ENCODE peak calls at places on chromosome 1, in seven cellular contexts. C is psoas muscle, B is NCI-H2081, G is left colon, P is Calu3, O is caudate nucleus, Q is left ventricle myocardium superior. X is an unnamed sample.
A peak's percentile ranks its signal among the peaks of the same experiment; 100 is the strongest.

GRCh38 chr1:112264553-112264952 is 131.5 kb upstream of the CTTNBP2NL start:
- DNase-seq in G (no peak), O (no peak), P (no peak), Q (no peak), B (no peak), C (no peak), X (no peak)

GRCh38 chr1:163928649-163929048 is 606.9 kb downstream of the NUF2 start:
- DNase-seq in P (no peak), Q (no peak), C (no peak), B (peak; percentile 51), O (no peak), G (no peak), X (no peak)

GRCh38 chr1:225735252-225736149 is 42.1 kb upstream of the SRP9 start:
- DNase-seq in C (peak; percentile 76), Q (peak; percentile 76), O (no peak), G (peak; percentile 14), B (peak; percentile 12), P (peak; percentile 37), X (peak; percentile 97)

GRCh38 chr1:154481058-154481457 is 21.0 kb upstream of the TDRD10 start:
- DNase-seq in C (no peak), P (no peak), G (no peak), B (peak; percentile 72), O (no peak), Q (no peak), X (no peak)

GRCh38 chr1:10796029-10796944 is at the start of gene CASZ1:
- DNase-seq in O (peak; percentile 76), B (peak; percentile 93), C (peak; percentile 79), G (peak; percentile 82), P (peak; percentile 85), Q (peak; percentile 86), X (peak; percentile 92)

GRCh38 chr1:39238476-39238875 is 34.0 kb downstream of the MACF1 start:
- DNase-seq in P (no peak), C (no peak), B (no peak), Q (peak; percentile 49), G (no peak), O (peak; percentile 43), X (no peak)

GRCh38 chr1:2322065-2322571 is 69.2 kb downstream of the MORN1 start:
- DNase-seq in Q (peak; percentile 84), P (peak; percentile 36), G (no peak), C (peak; percentile 82), O (peak; percentile 36), B (no peak), X (peak; percentile 31)

GRCh38 chr1:16984717-16985116 is 4.3 kb upstream of the MFAP2 start:
- DNase-seq in G (no peak), Q (peak; percentile 82), O (no peak), B (peak; percentile 13), P (no peak), C (peak; percentile 88), X (peak; percentile 84)

GRCh38 chr1:163047951-163048659 is 21.1 kb upstream of the RGS4 start:
- DNase-seq in C (no peak), Q (no peak), B (no peak), P (no peak), O (no peak), G (no peak), X (no peak)

GRCh38 chr1:226888021-226888420 is 17.6 kb downstream of the PSEN2 start:
- DNase-seq in C (no peak), P (no peak), O (no peak), Q (no peak), G (no peak), B (no peak), X (no peak)

GRCh38 chr1:157849229-157849875 is 7.7 kb upstream of the CD5L start:
- DNase-seq in Q (no peak), O (no peak), P (no peak), C (no peak), B (no peak), G (no peak), X (no peak)

GRCh38 chr1:15282038-15282437 is 35.0 kb downstream of the FHAD1 start:
- DNase-seq in O (no peak), B (no peak), Q (peak; percentile 34), G (no peak), C (no peak), P (no peak), X (no peak)

X was measured in RWPE1.